ENCODE peak calls at places on chromosome 2, in nine cellular contexts. One of them, this sample, is unnamed.

GRCh38 chr2:111032721-111033532 is 87.8 kb upstream of the BCL2L11 start:
- DNase-seq in GM12878: no peak
- DNase-seq in non-pigmented ciliary epithelial cell: no peak
- DNase-seq in adrenal gland: no peak
- DNase-seq in WERI-Rb-1: no peak
- DNase-seq in CD4-positive, alpha-beta T cell: no peak
- DNase-seq in GM13977: no peak
- DNase-seq in right lobe of liver: no peak
- DNase-seq in ELF-1: peak; percentile 16
- DNase-seq in this sample: no peak

GRCh38 chr2:128559533-128560515 is 241.2 kb upstream of the HS6ST1 start:
- DNase-seq in GM12878: no peak
- DNase-seq in non-pigmented ciliary epithelial cell: no peak
- DNase-seq in adrenal gland: peak; percentile 24
- DNase-seq in WERI-Rb-1: no peak
- DNase-seq in CD4-positive, alpha-beta T cell: no peak
- DNase-seq in GM13977: no peak
- DNase-seq in right lobe of liver: no peak
- DNase-seq in ELF-1: no peak
- DNase-seq in this sample: no peak

GRCh38 chr2:149330127-149331022 is at the start of gene LYPD6:
- DNase-seq in GM12878: no peak
- DNase-seq in non-pigmented ciliary epithelial cell: peak; percentile 6
- DNase-seq in adrenal gland: peak; percentile 65
- DNase-seq in WERI-Rb-1: peak; percentile 68
- DNase-seq in CD4-positive, alpha-beta T cell: no peak
- DNase-seq in GM13977: peak; percentile 83
- DNase-seq in right lobe of liver: peak; percentile 85
- DNase-seq in ELF-1: peak; percentile 76
- DNase-seq in this sample: no peak

GRCh38 chr2:225464346-225465025 is 65.0 kb downstream of the NYAP2 start:
- DNase-seq in GM12878: no peak
- DNase-seq in non-pigmented ciliary epithelial cell: no peak
- DNase-seq in adrenal gland: no peak
- DNase-seq in WERI-Rb-1: no peak
- DNase-seq in CD4-positive, alpha-beta T cell: no peak
- DNase-seq in GM13977: no peak
- DNase-seq in right lobe of liver: no peak
- DNase-seq in ELF-1: no peak
- DNase-seq in this sample: no peak

GRCh38 chr2:192035731-192036442 is 158.8 kb downstream of the TMEFF2 start:
- DNase-seq in GM12878: no peak
- DNase-seq in non-pigmented ciliary epithelial cell: peak; percentile 19
- DNase-seq in adrenal gland: no peak
- DNase-seq in WERI-Rb-1: no peak
- DNase-seq in CD4-positive, alpha-beta T cell: no peak
- DNase-seq in GM13977: no peak
- DNase-seq in right lobe of liver: no peak
- DNase-seq in ELF-1: no peak
- DNase-seq in this sample: no peak

GRCh38 chr2:64485961-64486360 is 32.0 kb downstream of the LGALSL start:
- DNase-seq in GM12878: no peak
- DNase-seq in non-pigmented ciliary epithelial cell: no peak
- DNase-seq in adrenal gland: no peak
- DNase-seq in WERI-Rb-1: no peak
- DNase-seq in CD4-positive, alpha-beta T cell: no peak
- DNase-seq in GM13977: no peak
- DNase-seq in right lobe of liver: no peak
- DNase-seq in ELF-1: no peak
- DNase-seq in this sample: no peak

GRCh38 chr2:44528595-44528994 is 166.8 kb downstream of the CAMKMT start:
- DNase-seq in GM12878: no peak
- DNase-seq in non-pigmented ciliary epithelial cell: peak; percentile 74
- DNase-seq in adrenal gland: no peak
- DNase-seq in WERI-Rb-1: no peak
- DNase-seq in CD4-positive, alpha-beta T cell: no peak
- DNase-seq in GM13977: no peak
- DNase-seq in right lobe of liver: no peak
- DNase-seq in ELF-1: no peak
- DNase-seq in this sample: no peak

GRCh38 chr2:26648516-26648915 is 7.3 kb upstream of the CIB4 start:
- DNase-seq in GM12878: no peak
- DNase-seq in non-pigmented ciliary epithelial cell: no peak
- DNase-seq in adrenal gland: peak; percentile 40
- DNase-seq in WERI-Rb-1: peak; percentile 3
- DNase-seq in CD4-positive, alpha-beta T cell: no peak
- DNase-seq in GM13977: no peak
- DNase-seq in right lobe of liver: no peak
- DNase-seq in ELF-1: no peak
- DNase-seq in this sample: no peak

GRCh38 chr2:30336978-30337841 is 105.9 kb downstream of the LBH start:
- DNase-seq in GM12878: peak; percentile 92
- DNase-seq in non-pigmented ciliary epithelial cell: no peak
- DNase-seq in adrenal gland: no peak
- DNase-seq in WERI-Rb-1: no peak
- DNase-seq in CD4-positive, alpha-beta T cell: no peak
- DNase-seq in GM13977: peak; percentile 83
- DNase-seq in right lobe of liver: no peak
- DNase-seq in ELF-1: no peak
- DNase-seq in this sample: peak; percentile 54

GRCh38 chr2:233445152-233445830 is 91.0 kb downstream of the DGKD start:
- DNase-seq in GM12878: no peak
- DNase-seq in non-pigmented ciliary epithelial cell: no peak
- DNase-seq in adrenal gland: no peak
- DNase-seq in WERI-Rb-1: no peak
- DNase-seq in CD4-positive, alpha-beta T cell: no peak
- DNase-seq in GM13977: no peak
- DNase-seq in right lobe of liver: peak; percentile 23
- DNase-seq in ELF-1: no peak
- DNase-seq in this sample: no peak

GRCh38 chr2:16722121-16722520 is 56.5 kb upstream of the CYRIA start:
- DNase-seq in GM12878: no peak
- DNase-seq in non-pigmented ciliary epithelial cell: no peak
- DNase-seq in adrenal gland: no peak
- DNase-seq in WERI-Rb-1: no peak
- DNase-seq in CD4-positive, alpha-beta T cell: no peak
- DNase-seq in GM13977: no peak
- DNase-seq in right lobe of liver: no peak
- DNase-seq in ELF-1: no peak
- DNase-seq in this sample: no peak

GRCh38 chr2:165697727-165698620 is 96.1 kb downstream of the GALNT3 start:
- DNase-seq in GM12878: no peak
- DNase-seq in non-pigmented ciliary epithelial cell: no peak
- DNase-seq in adrenal gland: no peak
- DNase-seq in WERI-Rb-1: no peak
- DNase-seq in CD4-positive, alpha-beta T cell: no peak
- DNase-seq in GM13977: no peak
- DNase-seq in right lobe of liver: no peak
- DNase-seq in ELF-1: no peak
- DNase-seq in this sample: no peak

GRCh38 chr2:168278424-168278888 is 31.1 kb upstream of the STK39 start:
- DNase-seq in GM12878: no peak
- DNase-seq in non-pigmented ciliary epithelial cell: peak; percentile 52
- DNase-seq in adrenal gland: no peak
- DNase-seq in WERI-Rb-1: peak; percentile 72
- DNase-seq in CD4-positive, alpha-beta T cell: no peak
- DNase-seq in GM13977: no peak
- DNase-seq in right lobe of liver: no peak
- DNase-seq in ELF-1: peak; percentile 41
- DNase-seq in this sample: no peak

GRCh38 chr2:220300806-220301205 is 673.4 kb downstream of the SLC4A3 start:
- DNase-seq in GM12878: no peak
- DNase-seq in non-pigmented ciliary epithelial cell: no peak
- DNase-seq in adrenal gland: no peak
- DNase-seq in WERI-Rb-1: no peak
- DNase-seq in CD4-positive, alpha-beta T cell: no peak
- DNase-seq in GM13977: no peak
- DNase-seq in right lobe of liver: no peak
- DNase-seq in ELF-1: no peak
- DNase-seq in this sample: no peak

GRCh38 chr2:206869824-206870495 is 69.4 kb upstream of the CPO start:
- DNase-seq in GM12878: no peak
- DNase-seq in non-pigmented ciliary epithelial cell: no peak
- DNase-seq in adrenal gland: no peak
- DNase-seq in WERI-Rb-1: no peak
- DNase-seq in CD4-positive, alpha-beta T cell: no peak
- DNase-seq in GM13977: no peak
- DNase-seq in right lobe of liver: no peak
- DNase-seq in ELF-1: no peak
- DNase-seq in this sample: no peak